ENCODE peak calls at places on chromosome 21, in nine cellular contexts. W is MM.1S; L is PC-9; Y is neural progenitor cell; R is mammary epithelial cell; G is sigmoid colon; I is CD8-positive, alpha-beta T cell; A is transverse colon; C is left ventricle myocardium inferior. K is an unnamed sample.

GRCh38 chr21:41564871-41565281 is 56.9 kb upstream of the TMPRSS2 start:
- DNase-seq in W (peak; percentile 71), C (no peak), L (peak; percentile 69), Y (no peak), A (peak; percentile 72), R (peak; percentile 32), I (no peak), G (no peak), K (peak; percentile 68)

GRCh38 chr21:45257673-45258341 is 29.9 kb downstream of the POFUT2 start:
- DNase-seq in G (no peak), R (no peak), I (no peak), Y (peak; percentile 33), W (no peak), A (no peak), L (no peak), C (no peak), K (no peak)

GRCh38 chr21:41747943-41748738 is 18.7 kb downstream of the RIPK4 start:
- DNase-seq in Y (no peak), I (no peak), A (no peak), C (no peak), R (no peak), W (no peak), L (peak; percentile 22), G (no peak), K (no peak)

GRCh38 chr21:36706951-36707762 is 8.2 kb downstream of the SIM2 start:
- DNase-seq in W (no peak), L (no peak), A (no peak), I (no peak), C (no peak), Y (peak; percentile 77), G (no peak), R (no peak), K (no peak)

GRCh38 chr21:28160378-28160777 is 832.3 kb downstream of the LTN1 start:
- DNase-seq in R (no peak), L (no peak), W (no peak), Y (no peak), C (no peak), I (no peak), G (no peak), A (no peak), K (no peak)

GRCh38 chr21:44379991-44380865 is 26.8 kb downstream of the TRPM2 start:
- DNase-seq in R (no peak), Y (peak; percentile 48), G (no peak), L (no peak), A (no peak), I (no peak), C (no peak), W (no peak), K (no peak)

GRCh38 chr21:21200103-21200938 is 202.1 kb downstream of the NCAM2 start:
- DNase-seq in Y (no peak), A (peak; percentile 27), W (no peak), G (peak; percentile 83), C (peak; percentile 31), R (no peak), L (peak; percentile 76), I (no peak), K (peak; percentile 95)

GRCh38 chr21:29265690-29266479 is 32.8 kb upstream of the BACH1 start:
- DNase-seq in L (no peak), I (no peak), G (no peak), C (no peak), Y (no peak), R (no peak), A (no peak), W (no peak), K (no peak)

GRCh38 chr21:44947930-44948331 is 8.1 kb downstream of the SLX9 start:
- DNase-seq in R (no peak), W (no peak), G (peak; percentile 72), L (no peak), C (peak; percentile 67), A (no peak), Y (no peak), I (no peak), K (no peak)

GRCh38 chr21:41256771-41257702 is 59.6 kb upstream of the FAM3B start:
- DNase-seq in W (no peak), R (no peak), Y (no peak), L (no peak), G (no peak), I (no peak), A (no peak), C (no peak), K (no peak)

GRCh38 chr21:26079376-26079775 is 91.2 kb downstream of the APP start:
- DNase-seq in G (no peak), Y (no peak), A (no peak), I (no peak), C (no peak), R (no peak), W (no peak), L (no peak), K (no peak)

GRCh38 chr21:44398499-44398898 is 45.1 kb downstream of the TRPM2 start:
- DNase-seq in G (no peak), Y (no peak), C (no peak), A (no peak), L (no peak), R (no peak), W (no peak), I (no peak), K (no peak)

GRCh38 chr21:44696572-44696971 is 400 bp upstream of the KRTAP10-12 start:
- DNase-seq in G (no peak), C (no peak), L (no peak), A (no peak), W (no peak), R (no peak), I (no peak), Y (no peak), K (no peak)

GRCh38 chr21:25813917-25814316 is 79.1 kb downstream of the GABPA start:
- DNase-seq in C (no peak), L (no peak), R (peak; percentile 64), I (no peak), G (no peak), Y (no peak), A (no peak), W (no peak), K (no peak)

GRCh38 chr21:23307065-23307464 is 2300.2 kb downstream of the MRPL39 start:
- DNase-seq in I (no peak), L (no peak), C (no peak), W (no peak), Y (no peak), R (no peak), A (no peak), G (no peak), K (no peak)

GRCh38 chr21:40490408-40490807 is 356.6 kb downstream of the DSCAM start:
- DNase-seq in R (no peak), Y (no peak), A (no peak), I (no peak), G (no peak), C (no peak), W (no peak), L (no peak), K (no peak)

GRCh38 chr21:42056996-42057689 is 14.0 kb upstream of the UMODL1 start:
- DNase-seq in R (peak; percentile 71), C (no peak), W (no peak), G (no peak), Y (no peak), I (no peak), L (peak; percentile 90), A (peak; percentile 81), K (peak; percentile 37)

GRCh38 chr21:45158491-45159423 is 84.4 kb downstream of the ADARB1 start:
- DNase-seq in I (no peak), R (no peak), A (no peak), C (no peak), G (no peak), Y (no peak), L (no peak), W (no peak), K (no peak)

DNA sequence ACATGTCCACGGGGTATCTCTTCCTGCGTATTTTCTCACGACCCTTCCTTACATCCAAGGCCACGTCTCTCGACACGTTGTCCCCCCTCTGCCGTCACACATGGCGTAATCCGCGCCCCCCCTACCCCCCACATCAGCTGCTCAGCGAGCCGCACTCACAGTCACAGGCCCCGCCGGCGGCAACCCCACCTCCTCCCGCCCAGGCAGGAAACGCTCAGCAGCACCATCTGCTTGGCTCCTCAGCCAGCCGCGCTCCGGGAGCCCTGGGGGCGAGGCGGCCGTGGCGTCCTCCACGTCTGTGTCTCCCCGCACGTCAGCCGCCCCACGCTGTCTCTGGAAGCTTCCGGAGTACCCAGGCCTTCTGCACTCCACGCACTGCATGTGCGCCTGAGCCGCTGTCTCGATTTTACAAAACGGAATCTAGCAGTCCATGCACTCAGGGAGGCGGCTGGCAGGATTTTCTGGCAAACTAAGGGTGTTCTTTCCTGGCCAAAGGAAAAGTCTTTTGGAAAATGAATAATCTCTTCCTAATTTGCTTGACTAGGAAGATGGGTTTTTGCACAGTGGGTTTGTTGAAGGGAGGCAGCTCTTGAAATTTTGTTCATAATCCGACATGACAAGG is 64.5 kb downstream of the SIK1 start:
- DNase-seq in W (peak; percentile 92), C (peak; percentile 84), R (peak; percentile 68), A (peak; percentile 77), Y (peak; percentile 48), G (peak; percentile 86), L (no peak), I (peak; percentile 92), K (peak; percentile 59)
- TF ChIP-seq CTCF in W (peak; percentile 21), C (no peak), R (no peak), A (no peak), Y (no peak), G (no peak), L (no peak), I (no peak), K (peak; percentile 7)

DNA sequence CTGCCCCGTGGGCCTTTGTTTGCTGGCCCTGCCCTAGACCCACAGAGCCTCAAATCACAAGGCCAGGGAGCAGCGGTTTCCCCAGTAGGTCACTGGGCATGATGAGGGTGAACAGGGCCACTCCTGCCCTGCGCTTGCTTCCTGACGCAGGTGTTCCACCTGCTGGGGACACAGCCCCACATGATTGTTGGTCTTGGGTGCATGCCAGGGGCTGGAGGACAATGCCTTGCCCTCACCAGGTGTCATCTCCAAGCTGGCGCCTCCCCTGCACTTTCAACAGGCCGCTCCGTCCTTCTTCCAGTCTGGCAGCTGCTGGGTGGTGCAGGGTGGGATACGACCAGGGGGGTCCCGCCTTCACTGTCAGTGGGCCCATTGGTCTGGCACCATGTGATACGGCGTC is 24.3 kb downstream of the IL10RB start:
- DNase-seq in G (no peak), L (no peak), I (no peak), Y (no peak), A (peak; percentile 51), W (no peak), C (no peak), R (no peak), K (no peak)
- H3K4me3 ChIP-seq in G (no peak overlapping the region), L (no peak overlapping the region), I (no peak overlapping the region), Y (no peak overlapping the region), A (no peak overlapping the region), W (no peak overlapping the region), C (no peak overlapping the region), R (no peak overlapping the region), K (no peak overlapping the region)

GRCh38 chr21:37793660-37794059 is 122.6 kb downstream of the KCNJ6 start:
- DNase-seq in Y (no peak), C (no peak), A (no peak), I (no peak), R (no peak), G (no peak), L (no peak), W (peak; percentile 62), K (no peak)
- H3K36me3 ChIP-seq in Y (no peaks in the 10 kb centered on the region), C (no peaks in the 10 kb centered on the region), A (no peaks in the 10 kb centered on the region), I (no peaks in the 10 kb centered on the region), R (no peaks in the 10 kb centered on the region), G (no peaks in the 10 kb centered on the region), L (no peaks in the 10 kb centered on the region), W (no peaks in the 10 kb centered on the region), K (no peaks in the 10 kb centered on the region)

DNA sequence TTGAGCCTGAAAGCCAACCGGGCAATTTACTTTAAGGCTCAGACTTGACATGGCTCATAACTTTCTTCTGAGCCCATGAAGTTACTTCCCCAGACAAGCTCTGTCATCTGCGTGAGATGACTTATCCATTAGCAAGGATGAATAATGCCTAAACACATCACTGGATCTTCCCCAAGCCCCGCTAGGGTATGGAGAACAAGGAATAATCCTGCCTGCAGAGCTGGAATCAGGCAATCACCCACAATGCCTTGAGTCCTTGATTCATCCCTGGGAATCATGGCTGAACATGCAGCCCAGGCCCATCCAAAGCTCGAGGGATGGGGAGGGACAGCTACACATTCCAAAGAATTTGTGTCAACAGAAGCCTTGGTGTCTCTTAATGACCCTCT is 131.7 kb downstream of the PSMG1 start:
- DNase-seq in C (no peak), Y (no peak), R (peak; percentile 92), A (no peak), G (no peak), W (no peak), L (no peak), I (no peak), K (peak; percentile 59)
- TF ChIP-seq CTCF in C (no peak), Y (no peak), R (no peak), A (no peak), G (no peak), W (no peak), L (no peak), I (no peak), K (no peak)

K was measured in BJ.